ENCODE peak calls at places on chromosomes 6 and 20, in four cellular contexts. One of them, this sample, is unnamed.

GRCh38 chr6:116087437-116088027 is 13.1 kb upstream of the NT5DC1 start:
- DNase-seq in B cell: no peak
- DNase-seq in progenitor cell of endocrine pancreas: no peak
- DNase-seq in WTC11: no peak
- DNase-seq in this sample: no peak

GRCh38 chr20:8749101-8749500 is 319.8 kb upstream of the PLCB4 start:
- DNase-seq in progenitor cell of endocrine pancreas: no peak
- DNase-seq in B cell: no peak
- DNase-seq in WTC11: no peak
- DNase-seq in this sample: no peak

GRCh38 chr6:35557239-35557638 is 44.5 kb upstream of the TULP1 start:
- DNase-seq in progenitor cell of endocrine pancreas: no peak
- DNase-seq in WTC11: no peak
- DNase-seq in B cell: no peak
- DNase-seq in this sample: no peak

GRCh38 chr6:112951829-112952228 is 604.7 kb downstream of the RFPL4B start:
- DNase-seq in progenitor cell of endocrine pancreas: no peak
- DNase-seq in WTC11: no peak
- DNase-seq in B cell: no peak
- DNase-seq in this sample: no peak

GRCh38 chr6:5111626-5112025 is 26.5 kb downstream of the PPP1R3G start:
- DNase-seq in WTC11: no peak
- DNase-seq in progenitor cell of endocrine pancreas: no peak
- DNase-seq in B cell: no peak
- DNase-seq in this sample: no peak

GRCh38 chr20:47113362-47114118 is 218.9 kb downstream of the EYA2 start:
- DNase-seq in WTC11: no peak
- DNase-seq in progenitor cell of endocrine pancreas: no peak
- DNase-seq in B cell: no peak
- DNase-seq in this sample: no peak

GRCh38 chr6:144378437-144378836 is 93.3 kb downstream of the UTRN start:
- DNase-seq in WTC11: no peak
- DNase-seq in progenitor cell of endocrine pancreas: no peak
- DNase-seq in B cell: no peak
- DNase-seq in this sample: no peak

GRCh38 chr6:69570126-69570525 is 226.7 kb downstream of the LMBRD1 start:
- DNase-seq in WTC11: no peak
- DNase-seq in progenitor cell of endocrine pancreas: no peak
- DNase-seq in B cell: no peak
- DNase-seq in this sample: no peak

GRCh38 chr20:16647875-16648597 is 74.8 kb upstream of the KIF16B start:
- DNase-seq in WTC11: no peak
- DNase-seq in B cell: no peak
- DNase-seq in progenitor cell of endocrine pancreas: no peak
- DNase-seq in this sample: no peak

GRCh38 chr6:90414352-90414751 is 117.7 kb upstream of the BACH2 start:
- DNase-seq in B cell: no peak
- DNase-seq in progenitor cell of endocrine pancreas: no peak
- DNase-seq in WTC11: no peak
- DNase-seq in this sample: no peak

GRCh38 chr6:156310701-156311100 is 466.5 kb upstream of the ARID1B start:
- DNase-seq in B cell: no peak
- DNase-seq in WTC11: no peak
- DNase-seq in progenitor cell of endocrine pancreas: no peak
- DNase-seq in this sample: no peak

GRCh38 chr6:25229671-25230321 is 49.4 kb upstream of the CARMIL1 start:
- DNase-seq in B cell: no peak
- DNase-seq in WTC11: no peak
- DNase-seq in progenitor cell of endocrine pancreas: no peak
- DNase-seq in this sample: no peak

GRCh38 chr20:8709627-8710026 is 359.3 kb upstream of the PLCB4 start:
- DNase-seq in B cell: no peak
- DNase-seq in WTC11: no peak
- DNase-seq in progenitor cell of endocrine pancreas: no peak
- DNase-seq in this sample: no peak

GRCh38 chr6:119395192-119395591 is 45.6 kb upstream of the MAN1A1 start:
- DNase-seq in B cell: peak
- DNase-seq in progenitor cell of endocrine pancreas: no peak
- DNase-seq in WTC11: no peak
- DNase-seq in this sample: no peak

GRCh38 chr20:48648482-48649051 is 179.2 kb downstream of the PREX1 start:
- DNase-seq in B cell: no peak
- DNase-seq in WTC11: no peak
- DNase-seq in progenitor cell of endocrine pancreas: no peak
- DNase-seq in this sample: no peak

GRCh38 chr6:6315660-6316059 is 4.8 kb downstream of the F13A1 start:
- DNase-seq in progenitor cell of endocrine pancreas: peak
- DNase-seq in B cell: peak
- DNase-seq in WTC11: peak
- DNase-seq in this sample: peak

GRCh38 chr6:104201557-104201956 is 658.2 kb downstream of the HACE1 start:
- DNase-seq in progenitor cell of endocrine pancreas: no peak
- DNase-seq in B cell: no peak
- DNase-seq in WTC11: no peak
- DNase-seq in this sample: no peak

GRCh38 chr6:1424306-1424927 is 35.0 kb downstream of the FOXF2 start:
- DNase-seq in B cell: no peak
- DNase-seq in WTC11: peak
- DNase-seq in progenitor cell of endocrine pancreas: no peak
- DNase-seq in this sample: peak

GRCh38 chr6:7150381-7151064 is 42.8 kb downstream of the RREB1 start:
- DNase-seq in progenitor cell of endocrine pancreas: no peak
- DNase-seq in B cell: no peak
- DNase-seq in WTC11: peak
- DNase-seq in this sample: no peak

DNA sequence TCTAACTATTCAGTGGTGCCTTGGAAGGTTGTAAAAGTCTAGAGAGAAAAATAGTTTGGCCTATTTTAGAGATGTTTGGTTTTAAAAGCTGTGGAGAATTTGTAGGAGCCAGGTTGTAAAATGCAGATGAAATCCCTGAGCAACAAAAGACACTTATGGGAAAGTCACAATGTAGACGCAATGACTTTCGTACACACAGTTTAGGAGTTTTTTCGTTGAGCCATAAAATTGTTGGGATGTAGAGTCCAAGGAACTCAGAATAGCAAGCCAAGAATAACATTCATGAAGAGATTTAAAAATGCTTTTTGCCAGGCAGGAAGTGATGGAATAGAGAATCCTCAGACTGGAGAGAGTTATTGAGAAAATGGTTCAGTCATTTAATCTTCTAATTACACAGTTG is 11.5 kb upstream of the PROKR2 start:
- DNase-seq in B cell: no peak
- DNase-seq in progenitor cell of endocrine pancreas: no peak
- DNase-seq in WTC11: no peak
- DNase-seq in this sample: no peak
- TF ChIP-seq CTCF in B cell: no peak
- TF ChIP-seq CTCF in progenitor cell of endocrine pancreas: no peak
- TF ChIP-seq CTCF in WTC11: no peak
- TF ChIP-seq CTCF in this sample: no peak

GRCh38 chr6:54377776-54378175 is 69.5 kb downstream of the TINAG start:
- DNase-seq in B cell: no peak
- DNase-seq in WTC11: no peak
- DNase-seq in progenitor cell of endocrine pancreas: no peak
- DNase-seq in this sample: no peak
- TF ChIP-seq CTCF in B cell: no peak
- TF ChIP-seq CTCF in WTC11: no peak
- TF ChIP-seq CTCF in progenitor cell of endocrine pancreas: no peak
- TF ChIP-seq CTCF in this sample: no peak

GRCh38 chr6:89302936-89303335 is 12.2 kb downstream of the GABRR2 start:
- DNase-seq in WTC11: no peak
- DNase-seq in progenitor cell of endocrine pancreas: no peak
- DNase-seq in B cell: no peak
- DNase-seq in this sample: no peak
- TF ChIP-seq CTCF in WTC11: no peak
- TF ChIP-seq CTCF in progenitor cell of endocrine pancreas: no peak
- TF ChIP-seq CTCF in B cell: no peak
- TF ChIP-seq CTCF in this sample: peak

DNA sequence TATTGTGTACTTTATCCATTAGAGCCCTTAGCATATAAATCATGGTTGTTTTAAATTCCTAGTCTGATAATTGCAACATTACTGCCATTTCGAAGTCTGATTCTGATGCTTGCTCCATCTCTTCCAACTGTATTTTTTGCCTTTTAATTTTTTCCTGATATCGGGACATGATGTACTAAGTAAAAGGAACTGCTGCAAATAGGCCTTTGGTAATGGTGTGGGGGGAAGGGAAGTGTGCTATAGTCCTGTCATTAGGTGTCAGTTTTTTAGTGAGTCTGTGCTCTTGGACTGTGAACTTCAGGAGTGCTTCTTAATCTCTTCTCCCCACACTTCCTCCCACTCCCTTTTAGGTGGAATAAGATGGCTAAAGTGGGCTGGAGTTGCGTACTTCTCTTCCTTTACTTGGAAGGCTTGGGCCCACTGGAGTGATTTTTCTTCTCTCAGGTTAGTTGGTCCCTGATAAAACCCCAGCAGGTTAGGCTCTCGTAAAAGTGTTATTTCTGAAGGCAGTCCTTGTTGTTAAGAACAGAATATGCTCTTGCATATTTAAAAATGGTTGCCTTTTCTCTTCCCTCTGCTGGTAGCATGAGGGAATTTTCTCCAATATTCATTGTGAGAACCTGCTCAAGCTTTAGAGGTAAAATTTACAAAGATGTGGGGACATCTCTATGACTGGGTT is 18.1 kb downstream of the STXBP5 start:
- DNase-seq in progenitor cell of endocrine pancreas: no peak
- DNase-seq in WTC11: no peak
- DNase-seq in B cell: no peak
- DNase-seq in this sample: no peak
- TF ChIP-seq CTCF in progenitor cell of endocrine pancreas: peak
- TF ChIP-seq CTCF in WTC11: no peak
- TF ChIP-seq CTCF in B cell: peak
- TF ChIP-seq CTCF in this sample: peak

DNA sequence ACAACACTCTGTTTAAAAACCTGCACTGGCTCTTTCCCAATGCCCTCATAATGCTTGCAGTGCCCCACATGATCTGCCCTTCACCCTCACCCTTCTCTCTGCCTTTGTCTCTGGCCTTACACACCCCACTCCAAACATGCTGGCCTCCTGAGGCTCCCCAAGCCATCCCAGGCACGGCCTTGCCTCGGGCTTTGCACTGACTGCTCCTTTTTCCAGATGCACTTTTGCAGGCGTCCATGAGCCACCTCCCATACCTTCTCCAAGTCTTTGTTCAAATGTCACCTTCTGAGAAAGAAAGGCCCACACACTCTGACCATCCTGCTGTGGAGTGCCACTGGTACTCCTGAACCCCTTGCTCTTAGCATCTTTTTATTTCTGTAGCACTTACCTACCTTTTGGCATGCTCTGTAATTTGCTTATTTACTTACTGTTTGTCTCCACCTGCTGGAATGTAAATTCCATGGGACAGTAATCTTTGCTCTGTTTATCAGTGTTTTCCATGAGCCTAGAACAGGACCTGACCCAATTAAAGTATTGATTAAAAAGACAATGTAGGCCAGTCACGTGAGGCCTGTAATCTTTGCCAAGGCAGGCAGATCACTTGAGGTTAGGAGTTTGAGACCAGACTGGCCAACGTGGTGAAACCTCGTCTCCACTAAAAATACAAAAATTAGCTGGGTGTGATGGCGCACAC is 30.7 kb downstream of the GFRA4 start:
- DNase-seq in progenitor cell of endocrine pancreas: no peak
- DNase-seq in WTC11: no peak
- DNase-seq in B cell: no peak
- DNase-seq in this sample: no peak
- TF ChIP-seq CTCF in progenitor cell of endocrine pancreas: no peak
- TF ChIP-seq CTCF in WTC11: no peak
- TF ChIP-seq CTCF in B cell: no peak
- TF ChIP-seq CTCF in this sample: no peak

DNA sequence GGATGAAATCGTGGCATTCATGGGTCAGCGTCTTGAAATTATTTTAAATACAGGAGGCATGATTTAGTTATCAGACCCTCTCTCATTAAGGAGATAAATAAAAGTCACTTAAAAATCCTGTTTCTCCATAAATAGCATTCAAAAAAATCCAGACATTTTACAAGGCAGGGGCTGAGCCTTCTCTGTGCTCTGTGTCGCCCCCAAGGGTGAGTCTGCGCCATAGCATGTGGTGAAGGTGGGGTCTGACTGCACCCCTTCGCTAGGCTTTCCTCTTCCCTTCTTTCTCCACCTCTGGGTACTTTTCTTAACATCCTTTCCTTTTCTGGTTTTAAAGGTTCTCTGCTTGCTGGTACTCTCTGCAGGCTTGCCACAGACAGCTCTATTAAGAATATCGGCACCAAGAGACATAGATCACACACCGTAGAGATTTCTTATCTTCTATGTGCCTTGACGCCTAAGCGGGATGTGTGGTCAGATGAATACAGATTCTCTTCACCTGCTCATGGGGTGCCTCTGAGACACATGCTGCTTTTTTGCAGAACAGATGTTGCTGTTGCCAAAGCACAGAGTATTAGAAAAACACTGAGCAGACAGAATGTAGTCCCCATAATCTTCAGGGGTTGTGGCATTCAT is 20.1 kb upstream of the FAM209A start:
- DNase-seq in B cell: no peak
- DNase-seq in WTC11: peak
- DNase-seq in progenitor cell of endocrine pancreas: no peak
- DNase-seq in this sample: no peak
- TF ChIP-seq CTCF in B cell: peak
- TF ChIP-seq CTCF in WTC11: peak
- TF ChIP-seq CTCF in progenitor cell of endocrine pancreas: peak
- TF ChIP-seq CTCF in this sample: peak

DNA sequence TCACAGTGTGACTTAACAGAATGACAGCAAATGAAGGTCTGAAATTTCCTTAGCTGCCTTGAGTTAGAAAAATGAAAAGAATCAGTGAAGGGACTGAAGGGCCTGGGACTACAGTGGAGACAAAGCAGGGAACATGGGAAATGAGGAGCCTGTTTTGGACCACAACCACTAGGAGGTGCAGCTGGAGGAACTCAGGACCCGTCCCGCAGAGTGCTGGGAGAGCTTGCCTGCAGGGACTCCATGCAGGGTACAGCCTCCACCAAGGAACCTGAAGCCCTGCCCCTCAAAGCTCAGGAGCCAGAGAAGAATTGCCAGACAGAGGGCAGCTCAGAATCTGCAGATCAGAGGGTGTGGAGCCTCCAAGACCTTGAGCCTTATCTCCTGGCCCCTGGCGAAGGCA is 50.7 kb downstream of the LRFN2 start:
- DNase-seq in WTC11: peak
- DNase-seq in B cell: no peak
- DNase-seq in progenitor cell of endocrine pancreas: no peak
- DNase-seq in this sample: no peak
- TF ChIP-seq CTCF in WTC11: no peak
- TF ChIP-seq CTCF in B cell: no peak
- TF ChIP-seq CTCF in progenitor cell of endocrine pancreas: peak
- TF ChIP-seq CTCF in this sample: no peak

This sample was measured in GM13977.